ENCODE peak calls at places on chromosomes 13 and 19, in nine cellular contexts. F is IMR-90; B is breast epithelium; A is naive thymus-derived CD4-positive, alpha-beta T cell; V is WERI-Rb-1; D is GM23338; M is MM.1S; S is prostate gland; N is brain microvascular endothelial cell. L is an unnamed sample.

GRCh38 chr13:53136554-53136953 is 107.9 kb downstream of the OLFM4 start:
- DNase-seq in D (no peak), M (no peak), F (no peak), B (no peak), S (no peak), N (no peak), V (no peak), A (no peak), L (no peak)

GRCh38 chr19:4687396-4687795 is 17.3 kb upstream of the MYDGF start:
- DNase-seq in S (no peak), N (no peak), M (no peak), B (no peak), F (no peak), A (no peak), D (no peak), V (no peak), L (peak)

GRCh38 chr13:102978168-102978567 is 88.0 kb downstream of the SLC10A2 start:
- DNase-seq in B (no peak), F (no peak), S (no peak), N (no peak), V (no peak), D (no peak), M (no peak), A (no peak), L (no peak)

GRCh38 chr19:58466089-58466759 is 656 bp upstream of the ZNF324 start:
- DNase-seq in S (no peak), M (no peak), N (no peak), D (no peak), V (no peak), A (no peak), B (no peak), F (no peak), L (no peak)

GRCh38 chr13:51726446-51727185 is 77.3 kb downstream of the DHRS12 start:
- DNase-seq in D (no peak), A (no peak), F (peak), S (no peak), M (no peak), B (no peak), V (no peak), N (no peak), L (no peak)

GRCh38 chr19:46366620-46367277 is 19.9 kb downstream of the PPP5C start:
- DNase-seq in B (no peak), V (no peak), A (no peak), F (no peak), S (no peak), N (no peak), M (no peak), D (no peak), L (no peak)

GRCh38 chr13:33125821-33126570 is 109.8 kb downstream of the KL start:
- DNase-seq in S (peak), D (peak), M (no peak), A (no peak), N (peak), F (peak), B (no peak), V (no peak), L (no peak)

GRCh38 chr13:78881054-78881453 is 222.1 kb upstream of the OBI1 start:
- DNase-seq in M (no peak), N (no peak), S (no peak), F (no peak), A (no peak), D (no peak), V (no peak), B (no peak), L (no peak)

GRCh38 chr13:45928843-45929242 is 77.3 kb upstream of the SIAH3 start:
- DNase-seq in B (no peak), M (no peak), V (no peak), F (no peak), D (no peak), S (no peak), A (no peak), N (no peak), L (no peak)

GRCh38 chr13:52085416-52085815 is 43.5 kb downstream of the NEK5 start:
- DNase-seq in B (no peak), D (no peak), S (no peak), A (no peak), F (peak), V (no peak), N (peak), M (no peak), L (no peak)

GRCh38 chr19:14474827-14475226 is 327 bp downstream of the PTGER1 start:
- DNase-seq in A (no peak), N (no peak), M (no peak), B (no peak), S (no peak), D (no peak), V (no peak), F (no peak), L (no peak)

GRCh38 chr19:14476663-14477401 is 1.7 kb upstream of the PTGER1 start:
- DNase-seq in B (no peak), M (no peak), A (no peak), N (peak), F (peak), D (no peak), S (no peak), V (no peak), L (peak)

GRCh38 chr19:14473915-14474578 is 1.1 kb downstream of the PTGER1 start:
- DNase-seq in A (no peak), B (no peak), M (no peak), D (peak), F (no peak), S (no peak), V (no peak), N (no peak), L (no peak)

GRCh38 chr19:14476307-14476662 is 1.1 kb upstream of the PTGER1 start:
- DNase-seq in B (no peak), V (no peak), S (no peak), D (no peak), M (no peak), F (no peak), A (no peak), N (no peak), L (no peak)

GRCh38 chr19:14475251-14476073 is at the start of gene PTGER1:
- DNase-seq in F (peak), A (peak), B (no peak), V (peak), M (no peak), S (no peak), D (peak), N (no peak), L (no peak)
- H3K4me3 ChIP-seq in F (peak), A (no peak), B (peak), V (peak), M (no peak), S (no peak), D (peak), N (no peak), L (no peak)

DNA sequence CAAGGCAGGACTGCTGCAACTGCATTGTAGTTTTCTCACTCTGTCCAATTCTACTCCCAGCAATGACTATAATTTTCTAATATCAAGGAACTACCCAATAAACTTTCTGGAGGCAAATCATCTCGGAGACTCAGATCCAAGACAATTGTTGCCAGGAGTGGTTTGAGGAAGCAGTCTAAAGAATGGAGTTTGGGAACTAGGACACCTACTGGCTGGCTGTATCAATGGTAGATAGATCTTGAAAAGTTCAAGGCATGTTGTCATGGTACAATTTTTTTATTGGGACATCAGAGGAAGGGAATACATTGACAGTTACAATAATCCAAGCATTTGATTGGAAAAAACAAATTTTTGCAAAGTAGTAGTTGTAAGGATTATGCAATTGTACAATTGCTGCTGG is 648.3 kb upstream of the SLITRK6 start:
- DNase-seq in V (no peak), B (no peak), N (no peak), M (no peak), F (no peak), S (no peak), D (peak), A (no peak), L (no peak)
- H3K27ac ChIP-seq in V (no peak), B (no peak), N (no peak), M (no peak), F (no peak), S (no peak), D (no peak), A (no peak), L (no peak)

GRCh38 chr13:48675247-48675646 is 21.5 kb downstream of the CYSLTR2 start:
- DNase-seq in S (no peak), N (no peak), A (no peak), F (no peak), B (no peak), V (no peak), M (no peak), D (peak), L (no peak)

GRCh38 chr13:48682452-48682851 is 28.7 kb downstream of the CYSLTR2 start:
- DNase-seq in S (no peak), F (no peak), N (no peak), A (no peak), B (no peak), M (no peak), D (no peak), V (no peak), L (no peak)

GRCh38 chr13:48678316-48678715 is 24.6 kb downstream of the CYSLTR2 start:
- DNase-seq in N (no peak), M (no peak), S (no peak), A (no peak), V (no peak), F (no peak), B (no peak), D (peak), L (no peak)

GRCh38 chr13:48680756-48681392 is 27.1 kb downstream of the CYSLTR2 start:
- DNase-seq in N (no peak), D (no peak), S (no peak), F (no peak), A (no peak), M (no peak), V (no peak), B (no peak), L (no peak)

DNA sequence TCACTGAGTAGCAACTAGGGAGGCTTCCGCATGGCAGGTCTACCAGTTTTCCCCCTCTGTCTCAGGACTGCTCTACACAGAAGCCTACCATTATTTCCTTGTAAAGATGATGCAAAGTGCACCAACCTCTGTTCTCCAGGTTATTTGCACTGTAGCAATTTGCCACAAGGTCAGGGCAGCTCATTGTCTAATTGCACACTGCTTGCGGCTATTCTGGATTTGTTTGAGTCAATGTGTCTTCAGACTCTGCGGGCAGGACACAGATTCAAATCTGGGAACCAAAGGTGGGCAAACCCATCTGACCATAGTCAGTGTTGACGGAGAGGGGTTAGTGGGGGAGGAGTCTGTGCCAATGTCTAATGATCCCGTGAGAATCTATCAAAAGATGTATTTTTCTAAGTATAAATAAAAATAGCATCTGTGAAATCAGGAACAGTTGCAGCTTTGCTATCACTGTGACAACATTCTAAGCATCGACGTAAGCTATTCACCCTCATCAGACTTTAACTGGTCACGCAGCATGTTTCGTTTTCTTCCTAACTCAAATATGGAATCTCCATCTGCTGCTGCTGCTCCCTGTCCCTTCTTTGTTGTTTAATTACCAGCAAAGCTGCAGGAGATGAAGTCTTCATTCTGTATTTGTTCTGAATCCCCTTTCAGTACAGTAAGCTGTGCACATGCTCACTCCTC is 26.4 kb downstream of the CYSLTR2 start:
- DNase-seq in B (no peak), A (no peak), S (no peak), V (no peak), N (no peak), D (no peak), M (no peak), F (no peak), L (no peak)
- H3K4me3 ChIP-seq in B (no peak), A (no peak), S (no peak), V (no peak), N (no peak), D (no peak), M (no peak), F (no peak), L (no peak)

DNA sequence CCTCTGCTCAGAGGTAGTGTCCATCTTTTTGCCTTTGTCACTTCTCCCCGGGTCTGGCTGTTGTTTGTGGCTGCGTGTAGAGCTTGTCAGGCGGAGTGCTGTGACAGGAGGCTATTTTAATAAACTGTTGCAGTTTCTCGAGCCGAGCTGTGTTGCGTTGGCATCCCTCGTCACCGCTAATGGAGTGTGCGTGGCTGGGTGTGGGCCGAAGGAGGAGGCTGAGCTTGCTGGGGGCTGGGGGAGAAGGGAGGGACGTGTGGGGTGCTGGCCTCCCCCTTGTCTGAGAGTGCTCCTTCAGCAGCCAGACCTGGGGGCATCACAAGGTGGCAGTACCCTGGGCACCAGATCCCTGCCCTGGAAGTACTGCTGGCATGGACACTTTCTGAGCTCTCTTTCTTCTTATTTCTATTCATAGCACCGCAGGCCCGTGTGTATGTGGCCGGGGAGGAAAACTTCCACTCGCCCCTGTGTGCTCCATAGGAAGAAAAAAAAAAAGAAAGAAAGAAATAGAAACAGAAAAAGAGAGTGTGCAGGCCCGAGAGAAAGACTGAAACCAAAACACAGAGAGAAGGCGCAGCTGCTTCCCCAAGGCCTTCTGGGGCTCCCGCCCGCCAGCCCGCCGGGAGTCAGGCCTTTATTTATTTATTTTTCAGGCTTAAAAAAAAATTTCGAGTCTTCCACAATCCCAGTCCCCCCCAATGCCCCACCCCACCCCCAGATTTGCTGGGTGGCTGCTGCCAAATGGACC is 27.0 kb downstream of the NFIX start:
- DNase-seq in D (no peak), S (no peak), F (peak), V (no peak), B (no peak), M (peak), N (peak), A (no peak), L (no peak)
- H3K27ac ChIP-seq in D (no peak), S (peak), F (peak), V (no peak), B (peak), M (peak), N (no peak), A (no peak), L (no peak)

GRCh38 chr19:24003537-24003936 is 83.5 kb upstream of the ZNF254 start:
- DNase-seq in A (no peak), M (no peak), F (no peak), N (no peak), D (no peak), V (no peak), B (no peak), S (no peak), L (no peak)
- H3K4me3 ChIP-seq in A (no peak), M (no peak), F (no peak), N (no peak), D (no peak), V (no peak), B (no peak), S (no peak), L (no peak)

GRCh38 chr19:34277244-34277643 is 22.9 kb downstream of the GARRE1 start:
- DNase-seq in S (no peak), F (no peak), M (no peak), N (no peak), A (no peak), D (no peak), B (no peak), V (no peak), L (no peak)
- H3K27ac ChIP-seq in S (no peak), F (no peak), M (no peak), N (no peak), A (peak), D (no peak), B (peak), V (no peak), L (no peak)